ENCODE peak calls at places on chromosome X, in five cellular contexts. E is ascending aorta; C is CD4-positive, alpha-beta T cell; Q is germinal center; H is sciatic nerve. V is an unnamed sample.

GRCh38 chrX:47380268-47380667 is 9.9 kb downstream of the ZNF157 start:
- DNase-seq in E (no peak), Q (peak; percentile 9), C (peak; percentile 63), H (no peak), V (no peak)

GRCh38 chrX:133250184-133251080 is 32.3 kb upstream of the TFDP3 start:
- DNase-seq in E (no peak), Q (no peak), H (no peak), C (no peak), V (no peak)

GRCh38 chrX:675279-675886 is 44.8 kb downstream of the SHOX start:
- DNase-seq in C (no peak), H (no peak), Q (no peak), E (no peak), V (no peak)

GRCh38 chrX:134949271-134949670 is 41.5 kb upstream of the SMIM10 start:
- DNase-seq in Q (no peak), H (no peak), E (no peak), C (no peak), V (no peak)

GRCh38 chrX:132023117-132023895 is at the start of gene STK26:
- DNase-seq in Q (peak; percentile 73), C (peak; percentile 67), E (peak; percentile 19), H (peak; percentile 75), V (peak; percentile 49)

GRCh38 chrX:22366866-22367265 is 94.2 kb downstream of the CBLL2 start:
- DNase-seq in C (no peak), H (no peak), E (no peak), Q (no peak), V (no peak)

GRCh38 chrX:45771560-45772340 is 571.1 kb upstream of the DIPK2B start:
- DNase-seq in E (no peak), Q (peak; percentile 15), H (no peak), C (peak; percentile 33), V (peak; percentile 47)

GRCh38 chrX:83906921-83907320 is 46.0 kb downstream of the CYLC1 start:
- DNase-seq in C (no peak), H (no peak), Q (no peak), E (no peak), V (no peak)